ENCODE peak calls at places on chromosome 7, in six cellular contexts. E is NCI-H1092, U is M059J, R is cardiac fibroblast, Z is heart right ventricle, C is ACHN. M is an unnamed sample.

GRCh38 chr7:75819711-75820110 is 6.1 kb upstream of the CCL24 start:
- DNase-seq in E (no peak), Z (no peak), R (no peak), C (no peak), U (no peak), M (no peak)

GRCh38 chr7:102093599-102094001 is 193.1 kb upstream of the SH2B2 start:
- DNase-seq in Z (no peak), C (no peak), E (no peak), U (no peak), R (no peak), M (no peak)

GRCh38 chr7:12861070-12861469 is 173.6 kb downstream of the ARL4A start:
- DNase-seq in C (no peak), Z (no peak), E (peak), U (no peak), R (no peak), M (no peak)

GRCh38 chr7:6205921-6206660 is 66.3 kb downstream of the CYTH3 start:
- DNase-seq in R (peak), U (no peak), Z (no peak), E (no peak), C (no peak), M (no peak)

GRCh38 chr7:3992841-3993240 is 689.3 kb upstream of the FOXK1 start:
- DNase-seq in Z (no peak), R (no peak), E (no peak), C (no peak), U (no peak), M (no peak)

GRCh38 chr7:2560175-2560695 is 1.5 kb downstream of the IQCE start:
- DNase-seq in R (peak), C (peak), U (peak), E (no peak), Z (no peak), M (no peak)

GRCh38 chr7:65251851-65252620 is 121.6 kb upstream of the ZNF92 start:
- DNase-seq in U (peak), E (peak), C (peak), R (peak), Z (peak), M (peak)

GRCh38 chr7:16697507-16698199 is 51.7 kb downstream of the BZW2 start:
- DNase-seq in E (no peak), U (no peak), R (peak), C (no peak), Z (no peak), M (no peak)

GRCh38 chr7:28483868-28484267 is 71.5 kb downstream of the CREB5 start:
- DNase-seq in U (peak), R (peak), C (peak), Z (no peak), E (no peak), M (no peak)

GRCh38 chr7:108809356-108809755 is 239.7 kb downstream of the DNAJB9 start:
- DNase-seq in C (no peak), U (no peak), Z (no peak), E (no peak), R (no peak), M (no peak)

GRCh38 chr7:121480566-121481335 is 84.6 kb upstream of the FAM3C start:
- DNase-seq in U (peak), C (no peak), Z (no peak), E (no peak), R (no peak), M (no peak)

GRCh38 chr7:40137563-40137962 is 2.8 kb downstream of the SUGCT start:
- DNase-seq in U (no peak), R (no peak), C (no peak), E (no peak), Z (no peak), M (no peak)

GRCh38 chr7:27124979-27125689 is 5.4 kb downstream of the HOXA4 start:
- DNase-seq in U (no peak), Z (no peak), R (no peak), C (peak), E (no peak), M (no peak)

GRCh38 chr7:18426564-18427226 is 68.9 kb upstream of the HDAC9 start:
- DNase-seq in C (no peak), E (no peak), R (peak), U (peak), Z (no peak), M (no peak)

GRCh38 chr7:150448789-150449147 is 1.7 kb upstream of the GIMAP8 start:
- DNase-seq in E (peak), U (peak), R (peak), Z (peak), C (peak), M (peak)

GRCh38 chr7:131381069-131381838 is 53.6 kb downstream of the MKLN1 start:
- DNase-seq in E (no peak), C (peak), U (peak), Z (no peak), R (peak), M (no peak)

GRCh38 chr7:881441-882234 is 5.3 kb downstream of the GET4 start:
- DNase-seq in E (no peak), R (no peak), Z (no peak), C (no peak), U (no peak), M (no peak)

GRCh38 chr7:4650471-4651047 is 31.5 kb upstream of the FOXK1 start:
- DNase-seq in Z (peak), U (no peak), C (no peak), E (no peak), R (peak), M (no peak)

GRCh38 chr7:2016761-2017482 is 215.8 kb downstream of the MAD1L1 start:
- DNase-seq in E (no peak), U (no peak), Z (no peak), R (no peak), C (no peak), M (no peak)

GRCh38 chr7:132367795-132368194 is 208.5 kb downstream of the PLXNA4 start:
- DNase-seq in Z (no peak), E (no peak), U (no peak), R (no peak), C (no peak), M (no peak)

GRCh38 chr7:55065079-55065478 is 46.3 kb downstream of the EGFR start:
- DNase-seq in Z (no peak), U (peak), R (peak), E (no peak), C (peak), M (no peak)

GRCh38 chr7:21911341-21911875 is 34.3 kb downstream of the CDCA7L start:
- DNase-seq in U (peak), R (no peak), Z (no peak), C (no peak), E (no peak), M (no peak)

GRCh38 chr7:124764847-124765400 is 668 bp downstream of the GPR37 start:
- DNase-seq in E (no peak), C (no peak), Z (peak), U (peak), R (peak), M (no peak)

GRCh38 chr7:44587843-44588711 is 6.0 kb upstream of the TMED4 start:
- DNase-seq in E (no peak), U (peak), R (peak), Z (no peak), C (peak), M (peak)

GRCh38 chr7:22137026-22137425 is 191.3 kb upstream of the CDCA7L start:
- DNase-seq in Z (no peak), U (peak), E (no peak), C (no peak), R (peak), M (no peak)

GRCh38 chr7:2934211-2934731 is 90.2 kb upstream of the GNA12 start:
- DNase-seq in U (peak), Z (no peak), C (peak), E (no peak), R (peak), M (no peak)

GRCh38 chr7:109950256-109950655 is 1140.7 kb upstream of the LRRN3 start:
- DNase-seq in U (no peak), Z (no peak), E (no peak), R (no peak), C (peak), M (no peak)

GRCh38 chr7:97117035-97117371 is 495 bp upstream of the SDHAF3 start:
- DNase-seq in U (no peak), C (no peak), R (no peak), Z (no peak), E (no peak), M (no peak)

GRCh38 chr7:388023-388355 is 98.0 kb downstream of the FOXL3 start:
- DNase-seq in U (no peak), E (no peak), Z (no peak), R (no peak), C (no peak), M (no peak)

GRCh38 chr7:30163231-30163894 is 28.6 kb downstream of the MTURN start:
- DNase-seq in R (no peak), C (no peak), Z (no peak), E (peak), U (no peak), M (no peak)

GRCh38 chr7:44288811-44289340 is 36.5 kb downstream of the CAMK2B start:
- DNase-seq in E (no peak), C (no peak), U (no peak), Z (peak), R (no peak), M (no peak)

GRCh38 chr7:131284702-131285419 is 42.8 kb upstream of the MKLN1 start:
- DNase-seq in Z (peak), R (peak), C (no peak), U (peak), E (no peak), M (peak)